ENCODE peak calls at places on chromosomes 12 and 14, in six cellular contexts. T is MM.1S, R is fibroblast of lung, U is H1, P is SK-N-SH, K is colonic mucosa. Z is an unnamed sample.

GRCh38 chr12:124618291-124618902 is 51.0 kb upstream of the NCOR2 start:
- DNase-seq in T (no peak), P (no peak), K (no peak), U (no peak), R (no peak), Z (no peak)

GRCh38 chr12:44775916-44776315 is 100.2 kb downstream of the NELL2 start:
- DNase-seq in U (no peak), T (no peak), P (no peak), K (no peak), R (no peak), Z (no peak)

GRCh38 chr12:32437095-32437515 is 37.7 kb downstream of the FGD4 start:
- DNase-seq in P (no peak), U (no peak), K (no peak), T (no peak), R (peak), Z (no peak)

GRCh38 chr12:93042283-93042682 is 113.2 kb upstream of the EEA1 start:
- DNase-seq in P (no peak), R (no peak), K (peak), T (no peak), U (no peak), Z (no peak)

GRCh38 chr12:92208613-92209121 is 63.0 kb upstream of the BTG1 start:
- DNase-seq in P (no peak), U (no peak), K (peak), T (peak), R (peak), Z (peak)

GRCh38 chr12:12870454-12870853 is 20.9 kb upstream of the GPRC5A start:
- DNase-seq in R (peak), K (no peak), T (no peak), U (no peak), P (no peak), Z (no peak)

GRCh38 chr14:68781161-68782021 is 11.5 kb downstream of the ZFP36L1 start:
- DNase-seq in U (no peak), P (no peak), R (no peak), K (peak), T (no peak), Z (peak)

GRCh38 chr14:86935241-86935640 is 1057.7 kb downstream of the GALC start:
- DNase-seq in K (no peak), P (no peak), T (no peak), R (no peak), U (no peak), Z (no peak)

GRCh38 chr12:25352078-25352918 is 101.6 kb upstream of the KRAS start:
- DNase-seq in U (no peak), K (no peak), T (peak), P (no peak), R (no peak), Z (no peak)

GRCh38 chr14:39268393-39268792 is 34.7 kb downstream of the MIA2 start:
- DNase-seq in T (peak), R (peak), U (no peak), P (no peak), K (no peak), Z (no peak)

GRCh38 chr14:50011242-50011641 is 105.1 kb downstream of the VCPKMT start:
- DNase-seq in K (no peak), R (no peak), T (no peak), P (no peak), U (no peak), Z (no peak)

GRCh38 chr12:123714302-123714627 is 2.1 kb downstream of the ATP6V0A2 start:
- DNase-seq in T (no peak), R (no peak), P (no peak), K (no peak), U (no peak), Z (no peak)

GRCh38 chr14:61385002-61385685 is 63.8 kb downstream of the PRKCH start:
- DNase-seq in T (no peak), K (no peak), R (no peak), U (no peak), P (no peak), Z (peak)

GRCh38 chr14:47277703-47278102 is 397.7 kb downstream of the MDGA2 start:
- DNase-seq in R (no peak), T (no peak), P (no peak), U (no peak), K (no peak), Z (no peak)

DNA sequence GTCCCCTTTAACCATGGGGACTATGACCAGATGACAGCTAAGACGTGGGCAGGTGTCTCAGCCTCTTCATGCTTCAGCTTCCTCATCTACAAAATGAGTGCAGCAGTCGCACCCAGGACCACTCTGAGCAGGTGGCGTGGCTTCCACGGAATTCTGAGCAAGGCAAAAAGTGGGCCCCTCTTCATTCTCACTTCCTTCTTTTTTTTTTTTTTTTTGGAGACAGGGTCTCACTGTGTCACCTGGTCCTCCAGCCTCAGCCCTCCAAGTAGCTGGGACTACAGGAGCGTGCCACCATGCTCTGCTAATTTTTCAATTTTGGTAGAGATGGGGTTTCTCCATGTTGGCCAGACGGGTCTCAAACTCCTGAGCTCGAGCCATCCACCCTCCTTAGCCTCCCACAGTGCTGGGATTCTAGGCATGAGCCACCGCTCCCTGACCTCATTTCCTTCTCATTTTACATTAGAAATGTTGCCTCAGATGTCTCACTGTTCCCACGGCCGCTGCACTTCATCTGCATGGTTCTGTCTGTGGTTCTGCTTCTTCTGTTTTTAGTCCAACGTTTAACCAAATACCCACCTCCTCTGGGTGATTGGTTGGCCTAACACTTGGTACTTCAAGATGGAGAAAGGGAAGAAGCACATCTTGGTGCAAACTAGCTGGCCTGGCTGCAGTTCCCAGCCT is 41.3 kb upstream of the BCL7A start:
- DNase-seq in U (no peak), R (no peak), T (no peak), K (no peak), P (no peak), Z (no peak)
- TF ChIP-seq CTCF in U (no peak), R (no peak), T (no peak), K (no peak), P (no peak), Z (no peak)

GRCh38 chr12:53454710-53455109 is 2.8 kb downstream of the PCBP2 start:
- DNase-seq in U (no peak), K (no peak), P (peak), T (peak), R (no peak), Z (no peak)
- H3K9ac ChIP-seq in U (peak), K (no peak), P (no peak), T (peak), R (no peak), Z (no peak)

GRCh38 chr14:51035611-51036192 is 59.2 kb downstream of the TRIM9 start:
- DNase-seq in T (no peak), R (no peak), P (no peak), U (no peak), K (no peak), Z (no peak)
- TF ChIP-seq CTCF in T (no peak), R (no peak), P (no peak), U (no peak), K (no peak), Z (no peak)

DNA sequence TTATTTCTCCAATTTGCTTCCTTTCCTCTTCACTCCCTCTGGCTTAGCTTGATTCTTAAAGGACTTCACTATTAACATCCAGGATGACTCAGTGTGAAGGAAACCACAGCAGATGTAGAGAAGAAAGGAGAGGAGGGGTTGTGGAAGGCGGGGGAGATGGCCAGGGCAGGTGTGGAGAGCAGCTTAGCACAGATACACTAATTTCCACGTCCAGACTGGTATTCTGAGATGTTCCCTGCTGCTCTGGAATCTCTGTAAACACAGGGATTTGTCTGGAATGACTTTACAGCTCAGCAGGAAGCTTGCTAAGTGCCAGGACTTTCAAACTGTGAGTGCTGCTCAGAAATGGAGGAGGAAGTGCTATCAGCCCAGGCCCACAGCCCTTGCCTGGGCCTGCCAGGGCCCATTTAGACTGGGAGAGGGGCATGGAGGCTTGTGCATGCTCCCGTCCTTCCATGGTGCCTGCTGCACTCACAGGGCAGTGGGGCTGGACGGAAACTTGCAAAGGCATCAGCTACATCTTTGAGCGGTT is 202.5 kb upstream of the DDHD1 start:
- DNase-seq in U (peak), R (peak), P (no peak), K (no peak), T (no peak), Z (peak)
- H3K9ac ChIP-seq in U (no peak), R (no peak), P (no peak), K (no peak), T (no peak), Z (no peak)

GRCh38 chr12:2004113-2004929 is at the start of gene DCP1B:
- DNase-seq in R (peak), U (peak), T (peak), P (peak), K (peak), Z (peak)
- TF ChIP-seq CTCF in R (no peak), U (no peak), T (no peak), P (no peak), K (no peak), Z (peak)

DNA sequence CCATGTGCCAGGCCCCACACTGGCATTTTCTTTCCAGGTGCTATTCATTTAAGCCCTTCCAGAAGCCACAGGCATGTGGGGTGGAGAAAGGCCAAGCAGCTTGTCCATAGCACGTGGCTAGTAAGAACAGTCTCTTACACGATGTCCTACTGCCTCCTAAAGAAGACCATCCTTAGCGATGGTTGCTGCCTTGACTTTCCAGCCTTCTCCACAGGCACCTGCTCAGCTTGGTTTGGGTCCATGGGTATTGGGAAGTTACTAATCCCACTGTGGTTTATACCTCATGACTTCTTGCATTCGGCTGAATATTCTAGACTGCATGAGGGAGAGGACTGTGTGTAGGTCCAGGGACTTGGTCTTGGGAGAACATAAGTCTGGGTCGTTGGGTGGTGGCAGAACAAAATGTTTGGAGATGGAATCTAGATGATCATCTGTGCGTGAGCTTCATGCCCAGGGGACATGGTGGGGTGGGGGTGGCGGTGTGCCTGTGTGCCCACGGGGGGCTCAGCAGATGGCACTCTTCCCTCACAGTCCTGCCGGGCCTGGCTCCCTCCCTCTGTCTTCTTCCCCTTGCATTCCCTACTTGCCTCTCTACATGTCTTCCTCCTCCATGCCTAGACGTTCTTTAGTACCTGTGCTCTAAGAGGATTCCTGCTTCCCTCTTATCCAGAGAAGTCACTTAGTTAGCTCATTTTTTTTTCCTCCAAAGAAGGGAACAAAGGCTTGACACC is 49.1 kb downstream of the NINJ2 start:
- DNase-seq in U (no peak), P (peak), R (no peak), K (no peak), T (no peak), Z (peak)
- H3K9ac ChIP-seq in U (no peak), P (no peak), R (no peak), K (no peak), T (no peak), Z (no peak)

DNA sequence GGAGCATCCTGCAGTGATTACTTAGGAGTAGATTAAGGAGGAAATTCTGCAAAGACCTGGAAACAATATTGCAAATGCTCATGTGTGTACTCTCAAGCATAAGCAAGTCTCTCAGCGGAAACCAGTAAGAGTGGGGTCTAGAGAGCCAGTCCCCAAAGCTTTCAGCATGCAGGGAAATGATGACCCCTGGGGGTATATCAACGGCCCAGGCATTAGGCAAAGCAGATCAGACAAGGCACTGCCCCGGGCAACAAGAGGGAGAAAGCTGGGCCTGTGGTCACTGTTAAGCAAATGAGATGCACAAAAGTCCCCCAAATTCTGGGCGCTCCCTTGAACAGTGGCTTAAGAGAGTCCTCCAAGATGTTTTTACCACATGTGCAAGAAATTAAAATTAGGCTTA is 457.0 kb upstream of the TBX3 start:
- DNase-seq in T (no peak), P (no peak), K (no peak), U (no peak), R (no peak), Z (no peak)
- TF ChIP-seq CTCF in T (no peak), P (no peak), K (no peak), U (peak), R (no peak), Z (no peak)

GRCh38 chr12:10384191-10384590 is 5.7 kb downstream of the KLRK1 start:
- DNase-seq in U (no peak), P (no peak), T (no peak), K (no peak), R (no peak), Z (no peak)
- H3K9ac ChIP-seq in U (no peak), P (no peak), T (no peak), K (no peak), R (no peak), Z (no peak)